ENCODE peak calls at places on chromosomes 3 and 15, in six cellular contexts. U is NCI-H446 treated with DMSO at 0.1 percent for 48 hours, Z is T-helper 17 cell, W is OCI-LY7, F is NCI-H1436, X is non-pigmented ciliary epithelial cell. A is an unnamed sample.

GRCh38 chr15:77617507-77618285 is 15.0 kb downstream of the LINGO1 start:
- DNase-seq in U (no peak), Z (no peak), W (peak; percentile 37), F (no peak), X (no peak), A (peak; percentile 45)

GRCh38 chr3:117928836-117929235 is 1105.8 kb downstream of the IGSF11 start:
- DNase-seq in U (no peak), Z (no peak), W (no peak), F (no peak), X (no peak), A (no peak)

GRCh38 chr3:193948459-193948858 is 187.5 kb upstream of the HES1 start:
- DNase-seq in U (no peak), Z (no peak), W (no peak), F (no peak), X (no peak), A (no peak)

GRCh38 chr3:17747184-17747889 is 4.9 kb upstream of the TBC1D5 start:
- DNase-seq in U (no peak), Z (no peak), W (peak; percentile 73), F (no peak), X (no peak), A (peak; percentile 57)

GRCh38 chr3:130894130-130894872 is 417 bp downstream of the ATP2C1 start:
- DNase-seq in U (no peak), Z (peak; percentile 26), W (peak; percentile 40), F (peak; percentile 59), X (no peak), A (peak; percentile 2)

GRCh38 chr15:24957691-24958090 is 2.9 kb downstream of the SNRPN start:
- DNase-seq in U (no peak), Z (no peak), W (no peak), F (no peak), X (no peak), A (no peak)

GRCh38 chr3:71063768-71064287 is 519.7 kb downstream of the FOXP1 start:
- DNase-seq in U (no peak), Z (peak; percentile 19), W (no peak), F (no peak), X (no peak), A (peak; percentile 49)

GRCh38 chr15:95346856-95347255 is 983.6 kb upstream of the NR2F2 start:
- DNase-seq in U (no peak), Z (no peak), W (no peak), F (no peak), X (no peak), A (no peak)

GRCh38 chr15:91224750-91225380 is 124.8 kb downstream of the SV2B start:
- DNase-seq in U (no peak), Z (no peak), W (peak; percentile 9), F (peak; percentile 7), X (no peak), A (peak; percentile 25)

A was measured in HepG2.